ENCODE peak calls at places on chromosomes 5 and 9, in eight cellular contexts. C, I, H, E, Y, S, J and O are unnamed samples.

GRCh38 chr5:133393776-133394476 is 218.4 kb downstream of the FSTL4 start:
- DNase-seq in C (no peak), I (no peak), H (no peak), E (no peak), Y (no peak), S (no peak), J (no peak), O (no peak)

GRCh38 chr5:132751444-132751843 is 4.2 kb downstream of the CCNI2 start:
- DNase-seq in C (no peak), I (no peak), H (peak), E (no peak), Y (peak), S (peak), J (no peak), O (peak)

GRCh38 chr9:88990721-88991065 is 575 bp upstream of the S1PR3 start:
- DNase-seq in C (no peak), I (peak), H (no peak), E (no peak), Y (no peak), S (no peak), J (peak), O (no peak)

GRCh38 chr5:142857405-142857804 is 87.2 kb downstream of the ARHGAP26 start:
- DNase-seq in C (no peak), I (no peak), H (no peak), E (no peak), Y (no peak), S (no peak), J (no peak), O (no peak)

GRCh38 chr9:113463418-113464285 is at the start of gene RGS3:
- DNase-seq in C (no peak), I (peak), H (no peak), E (peak), Y (no peak), S (no peak), J (peak), O (no peak)

GRCh38 chr5:308672-309271 is 12.7 kb upstream of the AHRR start:
- DNase-seq in C (no peak), I (no peak), H (peak), E (no peak), Y (peak), S (peak), J (peak), O (peak)

GRCh38 chr9:80004687-80005086 is 432.9 kb downstream of the TLE4 start:
- DNase-seq in C (no peak), I (no peak), H (no peak), E (no peak), Y (no peak), S (no peak), J (no peak), O (peak)

GRCh38 chr5:75050415-75050814 is 1.9 kb downstream of the GCNT4 start:
- DNase-seq in C (no peak), I (peak), H (no peak), E (no peak), Y (peak), S (peak), J (peak), O (no peak)

GRCh38 chr5:137027758-137028157 is 471.4 kb downstream of the SPOCK1 start:
- DNase-seq in C (no peak), I (no peak), H (no peak), E (no peak), Y (no peak), S (no peak), J (no peak), O (no peak)

GRCh38 chr5:40627708-40628107 is 52.0 kb upstream of the PTGER4 start:
- DNase-seq in C (no peak), I (no peak), H (no peak), E (no peak), Y (peak), S (peak), J (no peak), O (no peak)

GRCh38 chr9:133683494-133684460 is 47.6 kb downstream of the DBH start:
- DNase-seq in C (no peak), I (no peak), H (peak), E (no peak), Y (peak), S (no peak), J (no peak), O (no peak)

GRCh38 chr9:119071636-119072035 is 297.6 kb downstream of the BRINP1 start:
- DNase-seq in C (no peak), I (no peak), H (no peak), E (no peak), Y (peak), S (no peak), J (no peak), O (no peak)

GRCh38 chr5:157594675-157595074 is 19.1 kb upstream of the ADAM19 start:
- DNase-seq in C (no peak), I (no peak), H (no peak), E (no peak), Y (no peak), S (no peak), J (no peak), O (no peak)

GRCh38 chr5:168481330-168481788 is 4.9 kb upstream of the RARS1 start:
- DNase-seq in C (no peak), I (no peak), H (no peak), E (no peak), Y (no peak), S (no peak), J (no peak), O (no peak)

GRCh38 chr5:168480601-168481000 is 5.7 kb upstream of the RARS1 start:
- DNase-seq in C (no peak), I (no peak), H (no peak), E (no peak), Y (no peak), S (no peak), J (no peak), O (no peak)

GRCh38 chr5:168489059-168489458 is 2.8 kb downstream of the RARS1 start:
- DNase-seq in C (no peak), I (no peak), H (no peak), E (no peak), Y (no peak), S (no peak), J (no peak), O (no peak)

GRCh38 chr5:168482361-168482760 is 3.9 kb upstream of the RARS1 start:
- DNase-seq in C (no peak), I (no peak), H (no peak), E (no peak), Y (no peak), S (no peak), J (no peak), O (no peak)

GRCh38 chr5:168486136-168486879 is at the start of gene RARS1:
- DNase-seq in C (peak), I (peak), H (peak), E (peak), Y (peak), S (peak), J (peak), O (peak)
- H3K4me3 ChIP-seq in C (peak), I (peak), H (peak), E (peak), Y (peak), S (peak), J (peak), O (peak)

GRCh38 chr9:29691758-29692407 is 2118.6 kb upstream of the C9orf72 start:
- DNase-seq in C (no peak), I (peak), H (peak), E (no peak), Y (peak), S (peak), J (peak), O (peak)
- TF ChIP-seq CTCF in C (peak), I (peak), H (peak), E (no peak), Y (peak), S (no peak), J (peak), O (peak)

GRCh38 chr9:83423815-83424707 is 114.1 kb downstream of the FRMD3 start:
- DNase-seq in C (no peak), I (no peak), H (no peak), E (no peak), Y (no peak), S (no peak), J (no peak), O (no peak)
- H3K4me3 ChIP-seq in C (no peak), I (no peak), H (no peak), E (no peak), Y (no peak), S (no peak), J (no peak), O (no peak)

GRCh38 chr9:1837453-1838084 is 177.6 kb upstream of the SMARCA2 start:
- DNase-seq in C (peak), I (peak), H (no peak), E (no peak), Y (peak), S (peak), J (peak), O (no peak)
- TF ChIP-seq CTCF in C (peak), I (peak), H (no peak), E (no peak), Y (peak), S (no peak), J (peak), O (peak)

DNA sequence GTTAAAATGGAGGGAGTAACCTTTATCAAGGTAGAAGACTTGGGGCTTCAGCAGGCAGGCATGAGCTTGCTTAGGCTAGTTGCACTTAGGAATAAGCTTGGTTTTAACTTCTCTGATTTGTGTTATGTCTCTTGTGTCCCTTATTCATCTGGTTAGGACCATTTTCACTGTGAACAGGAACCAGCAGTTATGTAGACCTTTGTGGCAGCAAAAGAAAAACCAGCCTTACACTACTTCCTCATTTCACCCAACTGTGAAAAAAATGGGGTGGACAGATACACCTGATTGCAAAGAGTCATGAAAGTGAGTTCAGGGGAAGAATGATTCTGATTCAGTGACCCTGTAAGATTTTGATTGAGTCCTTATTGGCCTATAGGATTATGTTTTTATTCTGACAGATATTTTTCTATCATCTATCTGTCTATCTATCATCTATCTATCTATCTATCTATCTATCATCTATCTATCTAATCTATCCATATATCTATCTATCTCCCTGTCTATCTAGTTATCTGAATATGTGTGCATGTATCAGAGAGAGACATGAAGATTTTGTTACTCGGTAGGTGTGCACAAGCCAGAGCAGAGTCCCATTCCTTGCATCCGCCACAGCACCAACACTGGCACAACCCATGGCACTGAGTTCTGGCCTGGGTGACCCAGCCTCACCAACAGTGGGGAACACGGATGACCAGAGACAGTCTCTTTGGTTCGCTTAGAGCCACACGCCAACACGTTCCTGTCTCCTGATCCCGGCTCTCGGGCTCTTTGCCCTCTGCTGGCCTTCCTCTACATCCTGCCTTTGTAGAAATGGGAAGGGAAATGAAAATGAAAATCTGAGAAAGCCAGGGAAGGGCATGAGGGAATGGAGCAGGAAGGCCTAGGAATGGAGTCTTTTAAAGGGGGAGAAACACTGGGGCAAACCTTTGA is 1.3 kb upstream of the ZNF366 start:
- DNase-seq in C (no peak), I (no peak), H (no peak), E (no peak), Y (no peak), S (no peak), J (no peak), O (no peak)
- H3K4me3 ChIP-seq in C (no peak), I (no peak), H (no peak), E (no peak), Y (no peak), S (no peak), J (no peak), O (no peak)

GRCh38 chr5:7851240-7851592 is 283 bp upstream of the CFAP90 start:
- DNase-seq in C (no peak), I (no peak), H (no peak), E (no peak), Y (no peak), S (no peak), J (no peak), O (no peak)
- TF ChIP-seq CTCF in C (no peak), I (no peak), H (no peak), E (no peak), Y (no peak), S (no peak), J (no peak), O (no peak)

GRCh38 chr5:139669681-139670368 is 21.7 kb downstream of the CXXC5 start:
- DNase-seq in C (no peak), I (no peak), H (no peak), E (no peak), Y (no peak), S (no peak), J (no peak), O (no peak)
- H3K4me3 ChIP-seq in C (peak), I (no peak), H (no peak), E (peak), Y (no peak), S (no peak), J (no peak), O (no peak)